ENCODE peak calls at places on chromosomes 5 and 9, in six cellular contexts. One of them, this sample, is unnamed.

GRCh38 chr9:112331676-112331955 is 1.8 kb downstream of the PTBP3 start:
- DNase-seq in fibroblast of lung: no peak
- DNase-seq in NCI-H1694 treated with DMSO at 0.1 percent for 48 hours: no peak
- DNase-seq in anterior cingulate cortex: no peak
- DNase-seq in cardiac fibroblast: no peak
- DNase-seq in EH: no peak
- DNase-seq in this sample: no peak

GRCh38 chr9:111271481-111272080 is 58.4 kb downstream of the OR2K2 start:
- DNase-seq in cardiac fibroblast: peak; percentile 63
- DNase-seq in fibroblast of lung: peak; percentile 38
- DNase-seq in anterior cingulate cortex: no peak
- DNase-seq in NCI-H1694 treated with DMSO at 0.1 percent for 48 hours: no peak
- DNase-seq in EH: peak; percentile 20
- DNase-seq in this sample: no peak

GRCh38 chr5:17216974-17217325 is 481 bp upstream of the BASP1 start:
- DNase-seq in anterior cingulate cortex: no peak
- DNase-seq in cardiac fibroblast: peak; percentile 61
- DNase-seq in fibroblast of lung: peak; percentile 70
- DNase-seq in EH: peak; percentile 57
- DNase-seq in NCI-H1694 treated with DMSO at 0.1 percent for 48 hours: peak; percentile 18
- DNase-seq in this sample: no peak

GRCh38 chr9:75812139-75812538 is 78.3 kb upstream of the PCSK5 start:
- DNase-seq in NCI-H1694 treated with DMSO at 0.1 percent for 48 hours: no peak
- DNase-seq in fibroblast of lung: no peak
- DNase-seq in anterior cingulate cortex: no peak
- DNase-seq in cardiac fibroblast: peak; percentile 32
- DNase-seq in EH: no peak
- DNase-seq in this sample: no peak

GRCh38 chr9:88528356-88528755 is 6.6 kb upstream of the NXNL2 start:
- DNase-seq in EH: no peak
- DNase-seq in cardiac fibroblast: no peak
- DNase-seq in NCI-H1694 treated with DMSO at 0.1 percent for 48 hours: no peak
- DNase-seq in fibroblast of lung: peak; percentile 42
- DNase-seq in anterior cingulate cortex: no peak
- DNase-seq in this sample: no peak

GRCh38 chr5:150061538-150061995 is 24.8 kb downstream of the CSF1R start:
- DNase-seq in anterior cingulate cortex: no peak
- DNase-seq in EH: no peak
- DNase-seq in cardiac fibroblast: no peak
- DNase-seq in fibroblast of lung: no peak
- DNase-seq in NCI-H1694 treated with DMSO at 0.1 percent for 48 hours: no peak
- DNase-seq in this sample: no peak

GRCh38 chr9:122226758-122227575 is 1.8 kb downstream of the LHX6 start:
- DNase-seq in EH: no peak
- DNase-seq in NCI-H1694 treated with DMSO at 0.1 percent for 48 hours: no peak
- DNase-seq in cardiac fibroblast: no peak
- DNase-seq in fibroblast of lung: no peak
- DNase-seq in anterior cingulate cortex: no peak
- DNase-seq in this sample: no peak

GRCh38 chr5:150358261-150359095 is 981 bp downstream of the TCOF1 start:
- DNase-seq in NCI-H1694 treated with DMSO at 0.1 percent for 48 hours: no peak
- DNase-seq in EH: peak; percentile 40
- DNase-seq in anterior cingulate cortex: no peak
- DNase-seq in fibroblast of lung: peak; percentile 8
- DNase-seq in cardiac fibroblast: no peak
- DNase-seq in this sample: no peak

GRCh38 chr5:147216552-147217154 is 18.2 kb upstream of the STK32A start:
- DNase-seq in fibroblast of lung: peak; percentile 16
- DNase-seq in EH: peak; percentile 9
- DNase-seq in NCI-H1694 treated with DMSO at 0.1 percent for 48 hours: no peak
- DNase-seq in cardiac fibroblast: no peak
- DNase-seq in anterior cingulate cortex: no peak
- DNase-seq in this sample: no peak

GRCh38 chr9:36470891-36471290 is 70.8 kb upstream of the RNF38 start:
- DNase-seq in anterior cingulate cortex: no peak
- DNase-seq in cardiac fibroblast: peak; percentile 83
- DNase-seq in NCI-H1694 treated with DMSO at 0.1 percent for 48 hours: no peak
- DNase-seq in fibroblast of lung: peak; percentile 78
- DNase-seq in EH: peak; percentile 43
- DNase-seq in this sample: no peak

GRCh38 chr5:90473321-90474234 is 993 bp downstream of the MBLAC2 start:
- DNase-seq in EH: peak; percentile 47
- DNase-seq in fibroblast of lung: peak; percentile 20
- DNase-seq in cardiac fibroblast: peak; percentile 50
- DNase-seq in anterior cingulate cortex: peak; percentile 61
- DNase-seq in NCI-H1694 treated with DMSO at 0.1 percent for 48 hours: peak; percentile 25
- DNase-seq in this sample: no peak

GRCh38 chr9:105127863-105128220 is 116.6 kb upstream of the SLC44A1 start:
- DNase-seq in EH: peak; percentile 71
- DNase-seq in cardiac fibroblast: peak; percentile 89
- DNase-seq in NCI-H1694 treated with DMSO at 0.1 percent for 48 hours: no peak
- DNase-seq in anterior cingulate cortex: no peak
- DNase-seq in fibroblast of lung: no peak
- DNase-seq in this sample: no peak

GRCh38 chr5:17976404-17976803 is 342.1 kb downstream of the TAF11L14 start:
- DNase-seq in fibroblast of lung: no peak
- DNase-seq in NCI-H1694 treated with DMSO at 0.1 percent for 48 hours: no peak
- DNase-seq in EH: no peak
- DNase-seq in cardiac fibroblast: no peak
- DNase-seq in anterior cingulate cortex: no peak
- DNase-seq in this sample: no peak

GRCh38 chr9:99852617-99853016 is 30.9 kb downstream of the NR4A3 start:
- DNase-seq in EH: no peak
- DNase-seq in anterior cingulate cortex: no peak
- DNase-seq in NCI-H1694 treated with DMSO at 0.1 percent for 48 hours: no peak
- DNase-seq in cardiac fibroblast: no peak
- DNase-seq in fibroblast of lung: no peak
- DNase-seq in this sample: peak; percentile 10

GRCh38 chr9:135328485-135329417 is 150.8 kb upstream of the PPP1R26 start:
- DNase-seq in cardiac fibroblast: no peak
- DNase-seq in anterior cingulate cortex: no peak
- DNase-seq in fibroblast of lung: no peak
- DNase-seq in NCI-H1694 treated with DMSO at 0.1 percent for 48 hours: no peak
- DNase-seq in EH: no peak
- DNase-seq in this sample: no peak

GRCh38 chr5:150515446-150515845 is 7.5 kb downstream of the NDST1 start:
- DNase-seq in anterior cingulate cortex: no peak
- DNase-seq in cardiac fibroblast: peak; percentile 72
- DNase-seq in EH: peak; percentile 90
- DNase-seq in fibroblast of lung: peak; percentile 77
- DNase-seq in NCI-H1694 treated with DMSO at 0.1 percent for 48 hours: no peak
- DNase-seq in this sample: no peak

GRCh38 chr5:133381571-133382365 is 230.6 kb downstream of the FSTL4 start:
- DNase-seq in cardiac fibroblast: no peak
- DNase-seq in NCI-H1694 treated with DMSO at 0.1 percent for 48 hours: no peak
- DNase-seq in EH: no peak
- DNase-seq in fibroblast of lung: no peak
- DNase-seq in anterior cingulate cortex: no peak
- DNase-seq in this sample: no peak

GRCh38 chr5:2135354-2135753 is 252.6 kb upstream of the IRX4 start:
- DNase-seq in anterior cingulate cortex: no peak
- DNase-seq in cardiac fibroblast: no peak
- DNase-seq in fibroblast of lung: no peak
- DNase-seq in EH: no peak
- DNase-seq in NCI-H1694 treated with DMSO at 0.1 percent for 48 hours: no peak
- DNase-seq in this sample: no peak

GRCh38 chr5:60346391-60346790 is 353.6 kb downstream of the DEPDC1B start:
- DNase-seq in NCI-H1694 treated with DMSO at 0.1 percent for 48 hours: no peak
- DNase-seq in anterior cingulate cortex: no peak
- DNase-seq in EH: no peak
- DNase-seq in fibroblast of lung: no peak
- DNase-seq in cardiac fibroblast: no peak
- DNase-seq in this sample: no peak

GRCh38 chr5:135029468-135030122 is 4.4 kb downstream of the PITX1 start:
- DNase-seq in anterior cingulate cortex: no peak
- DNase-seq in fibroblast of lung: peak; percentile 14
- DNase-seq in EH: no peak
- DNase-seq in cardiac fibroblast: peak; percentile 15
- DNase-seq in NCI-H1694 treated with DMSO at 0.1 percent for 48 hours: no peak
- DNase-seq in this sample: no peak

GRCh38 chr5:89343666-89344065 is 460.7 kb upstream of the MEF2C start:
- DNase-seq in EH: no peak
- DNase-seq in cardiac fibroblast: peak; percentile 9
- DNase-seq in anterior cingulate cortex: no peak
- DNase-seq in NCI-H1694 treated with DMSO at 0.1 percent for 48 hours: no peak
- DNase-seq in fibroblast of lung: no peak
- DNase-seq in this sample: no peak

GRCh38 chr5:53331463-53331862 is 149.0 kb upstream of the FST start:
- DNase-seq in NCI-H1694 treated with DMSO at 0.1 percent for 48 hours: no peak
- DNase-seq in fibroblast of lung: no peak
- DNase-seq in EH: peak; percentile 90
- DNase-seq in cardiac fibroblast: peak; percentile 86
- DNase-seq in anterior cingulate cortex: no peak
- DNase-seq in this sample: no peak

GRCh38 chr9:127470662-127471061 is 19.4 kb downstream of the LRSAM1 start:
- DNase-seq in NCI-H1694 treated with DMSO at 0.1 percent for 48 hours: no peak
- DNase-seq in anterior cingulate cortex: no peak
- DNase-seq in cardiac fibroblast: no peak
- DNase-seq in fibroblast of lung: no peak
- DNase-seq in EH: no peak
- DNase-seq in this sample: no peak

GRCh38 chr5:105740242-105740641 is 1930.5 kb downstream of the EFNA5 start:
- DNase-seq in anterior cingulate cortex: no peak
- DNase-seq in fibroblast of lung: no peak
- DNase-seq in EH: no peak
- DNase-seq in cardiac fibroblast: peak; percentile 1
- DNase-seq in NCI-H1694 treated with DMSO at 0.1 percent for 48 hours: no peak
- DNase-seq in this sample: no peak

GRCh38 chr5:132410451-132411381 is 41.2 kb downstream of the SLC22A5 start:
- DNase-seq in fibroblast of lung: peak; percentile 81
- DNase-seq in cardiac fibroblast: peak; percentile 75
- DNase-seq in anterior cingulate cortex: peak; percentile 71
- DNase-seq in EH: peak; percentile 77
- DNase-seq in NCI-H1694 treated with DMSO at 0.1 percent for 48 hours: peak; percentile 46
- DNase-seq in this sample: peak; percentile 71

GRCh38 chr5:33275921-33276705 is 164.7 kb upstream of the TARS1 start:
- DNase-seq in NCI-H1694 treated with DMSO at 0.1 percent for 48 hours: no peak
- DNase-seq in anterior cingulate cortex: no peak
- DNase-seq in cardiac fibroblast: no peak
- DNase-seq in EH: peak; percentile 98
- DNase-seq in fibroblast of lung: no peak
- DNase-seq in this sample: no peak

GRCh38 chr5:71503536-71503935 is 48.1 kb downstream of the BDP1 start:
- DNase-seq in cardiac fibroblast: no peak
- DNase-seq in anterior cingulate cortex: no peak
- DNase-seq in fibroblast of lung: no peak
- DNase-seq in NCI-H1694 treated with DMSO at 0.1 percent for 48 hours: no peak
- DNase-seq in EH: no peak
- DNase-seq in this sample: no peak

GRCh38 chr5:169251685-169252084 is 49.3 kb downstream of the SLIT3 start:
- DNase-seq in cardiac fibroblast: no peak
- DNase-seq in fibroblast of lung: no peak
- DNase-seq in anterior cingulate cortex: no peak
- DNase-seq in NCI-H1694 treated with DMSO at 0.1 percent for 48 hours: no peak
- DNase-seq in EH: peak; percentile 64
- DNase-seq in this sample: no peak

GRCh38 chr5:159768243-159768642 is 148.0 kb upstream of the ADRA1B start:
- DNase-seq in anterior cingulate cortex: no peak
- DNase-seq in cardiac fibroblast: peak; percentile 32
- DNase-seq in NCI-H1694 treated with DMSO at 0.1 percent for 48 hours: no peak
- DNase-seq in fibroblast of lung: no peak
- DNase-seq in EH: peak; percentile 84
- DNase-seq in this sample: no peak

GRCh38 chr5:85591311-85591710 is 1026.4 kb upstream of the COX7C start:
- DNase-seq in anterior cingulate cortex: no peak
- DNase-seq in NCI-H1694 treated with DMSO at 0.1 percent for 48 hours: no peak
- DNase-seq in EH: no peak
- DNase-seq in cardiac fibroblast: no peak
- DNase-seq in fibroblast of lung: no peak
- DNase-seq in this sample: no peak

GRCh38 chr5:108801776-108802175 is 54.1 kb downstream of the FER start:
- DNase-seq in cardiac fibroblast: peak; percentile 96
- DNase-seq in NCI-H1694 treated with DMSO at 0.1 percent for 48 hours: no peak
- DNase-seq in EH: peak; percentile 91
- DNase-seq in anterior cingulate cortex: no peak
- DNase-seq in fibroblast of lung: peak; percentile 89
- DNase-seq in this sample: no peak

GRCh38 chr5:107538331-107539162 is 132.2 kb downstream of the EFNA5 start:
- DNase-seq in fibroblast of lung: no peak
- DNase-seq in EH: peak; percentile 25
- DNase-seq in cardiac fibroblast: peak; percentile 55
- DNase-seq in anterior cingulate cortex: no peak
- DNase-seq in NCI-H1694 treated with DMSO at 0.1 percent for 48 hours: no peak
- DNase-seq in this sample: no peak

GRCh38 chr5:179153921-179154345 is 93.8 kb downstream of the ZNF354C start:
- DNase-seq in fibroblast of lung: no peak
- DNase-seq in NCI-H1694 treated with DMSO at 0.1 percent for 48 hours: no peak
- DNase-seq in EH: no peak
- DNase-seq in cardiac fibroblast: no peak
- DNase-seq in anterior cingulate cortex: no peak
- DNase-seq in this sample: peak; percentile 22

GRCh38 chr9:116646661-116647514 is 40.2 kb upstream of the TRIM32 start:
- DNase-seq in anterior cingulate cortex: no peak
- DNase-seq in cardiac fibroblast: peak; percentile 74
- DNase-seq in EH: peak; percentile 70
- DNase-seq in fibroblast of lung: peak; percentile 65
- DNase-seq in NCI-H1694 treated with DMSO at 0.1 percent for 48 hours: no peak
- DNase-seq in this sample: no peak

GRCh38 chr9:133980864-133981588 is 11.1 kb downstream of the VAV2 start:
- DNase-seq in NCI-H1694 treated with DMSO at 0.1 percent for 48 hours: peak; percentile 48
- DNase-seq in fibroblast of lung: no peak
- DNase-seq in EH: no peak
- DNase-seq in anterior cingulate cortex: no peak
- DNase-seq in cardiac fibroblast: no peak
- DNase-seq in this sample: no peak

GRCh38 chr9:99809586-99810357 is 11.9 kb upstream of the NR4A3 start:
- DNase-seq in fibroblast of lung: no peak
- DNase-seq in EH: no peak
- DNase-seq in cardiac fibroblast: peak; percentile 43
- DNase-seq in NCI-H1694 treated with DMSO at 0.1 percent for 48 hours: no peak
- DNase-seq in anterior cingulate cortex: no peak
- DNase-seq in this sample: no peak

GRCh38 chr9:88783613-88784230 is 207.5 kb upstream of the S1PR3 start:
- DNase-seq in cardiac fibroblast: no peak
- DNase-seq in NCI-H1694 treated with DMSO at 0.1 percent for 48 hours: no peak
- DNase-seq in anterior cingulate cortex: no peak
- DNase-seq in EH: no peak
- DNase-seq in fibroblast of lung: no peak
- DNase-seq in this sample: no peak

GRCh38 chr5:15383469-15383868 is 116.5 kb upstream of the FBXL7 start:
- DNase-seq in EH: peak; percentile 29
- DNase-seq in cardiac fibroblast: peak; percentile 39
- DNase-seq in fibroblast of lung: peak; percentile 28
- DNase-seq in anterior cingulate cortex: no peak
- DNase-seq in NCI-H1694 treated with DMSO at 0.1 percent for 48 hours: peak; percentile 20
- DNase-seq in this sample: no peak

GRCh38 chr9:32524558-32525461 is 1.2 kb downstream of the RIGI start:
- DNase-seq in EH: no peak
- DNase-seq in cardiac fibroblast: peak; percentile 47
- DNase-seq in fibroblast of lung: no peak
- DNase-seq in anterior cingulate cortex: no peak
- DNase-seq in NCI-H1694 treated with DMSO at 0.1 percent for 48 hours: no peak
- DNase-seq in this sample: no peak

GRCh38 chr9:110583237-110583636 is 3.7 kb upstream of the SVEP1 start:
- DNase-seq in anterior cingulate cortex: no peak
- DNase-seq in EH: peak; percentile 65
- DNase-seq in fibroblast of lung: peak; percentile 63
- DNase-seq in cardiac fibroblast: peak; percentile 81
- DNase-seq in NCI-H1694 treated with DMSO at 0.1 percent for 48 hours: peak; percentile 18
- DNase-seq in this sample: no peak